ENCODE peak calls at places on chromosomes 6 and 20, in six cellular contexts. One of them, this sample, is unnamed.

GRCh38 chr6:7107578-7108195 is at the start of gene RREB1:
- DNase-seq in BE2C: peak; percentile 55
- DNase-seq in AG10803: peak; percentile 60
- DNase-seq in A673: peak; percentile 80
- DNase-seq in tibial artery: peak; percentile 79
- DNase-seq in GM23338: peak; percentile 70
- DNase-seq in this sample: peak; percentile 77

GRCh38 chr6:24662206-24662605 is 4.5 kb downstream of the TDP2 start:
- DNase-seq in BE2C: no peak
- DNase-seq in AG10803: no peak
- DNase-seq in A673: no peak
- DNase-seq in tibial artery: no peak
- DNase-seq in GM23338: no peak
- DNase-seq in this sample: no peak

GRCh38 chr20:24321939-24322338 is 147.5 kb upstream of the SYNDIG1 start:
- DNase-seq in BE2C: no peak
- DNase-seq in AG10803: no peak
- DNase-seq in A673: no peak
- DNase-seq in tibial artery: no peak
- DNase-seq in GM23338: no peak
- DNase-seq in this sample: no peak

GRCh38 chr6:44851176-44851575 is 463.7 kb downstream of the CDC5L start:
- DNase-seq in BE2C: no peak
- DNase-seq in AG10803: peak; percentile 78
- DNase-seq in A673: no peak
- DNase-seq in tibial artery: no peak
- DNase-seq in GM23338: no peak
- DNase-seq in this sample: no peak

GRCh38 chr20:23399568-23400241 is 21.6 kb downstream of the NAPB start:
- DNase-seq in BE2C: no peak
- DNase-seq in AG10803: peak; percentile 57
- DNase-seq in A673: peak; percentile 4
- DNase-seq in tibial artery: no peak
- DNase-seq in GM23338: no peak
- DNase-seq in this sample: no peak

GRCh38 chr20:58014628-58015315 is 213.7 kb downstream of the ANKRD60 start:
- DNase-seq in BE2C: no peak
- DNase-seq in AG10803: no peak
- DNase-seq in A673: no peak
- DNase-seq in tibial artery: peak; percentile 5
- DNase-seq in GM23338: no peak
- DNase-seq in this sample: no peak

GRCh38 chr6:72811971-72812421 is 190.1 kb downstream of the KCNQ5 start:
- DNase-seq in BE2C: no peak
- DNase-seq in AG10803: no peak
- DNase-seq in A673: no peak
- DNase-seq in tibial artery: no peak
- DNase-seq in GM23338: peak; percentile 64
- DNase-seq in this sample: no peak

GRCh38 chr20:25584905-25585704 is at the start of gene NINL:
- DNase-seq in BE2C: peak; percentile 61
- DNase-seq in AG10803: peak; percentile 58
- DNase-seq in A673: peak; percentile 89
- DNase-seq in tibial artery: peak; percentile 51
- DNase-seq in GM23338: peak; percentile 72
- DNase-seq in this sample: no peak

GRCh38 chr6:125528614-125529013 is 220.8 kb upstream of the HEY2 start:
- DNase-seq in BE2C: peak; percentile 6
- DNase-seq in AG10803: no peak
- DNase-seq in A673: peak; percentile 28
- DNase-seq in tibial artery: no peak
- DNase-seq in GM23338: peak; percentile 84
- DNase-seq in this sample: no peak
- H3K4me3 ChIP-seq in BE2C: no peak overlapping the region
- H3K4me3 ChIP-seq in AG10803: no peak overlapping the region
- H3K4me3 ChIP-seq in A673: no peak overlapping the region
- H3K4me3 ChIP-seq in tibial artery: no peak overlapping the region
- H3K4me3 ChIP-seq in GM23338: peak overlapping the region; percentile 37
- H3K4me3 ChIP-seq in this sample: no peak overlapping the region

GRCh38 chr20:5608448-5609161 is 141.6 kb upstream of the SHLD1 start:
- DNase-seq in BE2C: peak; percentile 15
- DNase-seq in AG10803: peak; percentile 28
- DNase-seq in A673: peak; percentile 15
- DNase-seq in tibial artery: no peak
- DNase-seq in GM23338: no peak
- DNase-seq in this sample: no peak
- H3K4me3 ChIP-seq in BE2C: peak overlapping the region; percentile 98
- H3K4me3 ChIP-seq in AG10803: peak overlapping the region; percentile 86
- H3K4me3 ChIP-seq in A673: peak overlapping the region; percentile 65
- H3K4me3 ChIP-seq in tibial artery: peak overlapping the region; percentile 69
- H3K4me3 ChIP-seq in GM23338: no peak overlapping the region
- H3K4me3 ChIP-seq in this sample: peak overlapping the region; percentile 94

DNA sequence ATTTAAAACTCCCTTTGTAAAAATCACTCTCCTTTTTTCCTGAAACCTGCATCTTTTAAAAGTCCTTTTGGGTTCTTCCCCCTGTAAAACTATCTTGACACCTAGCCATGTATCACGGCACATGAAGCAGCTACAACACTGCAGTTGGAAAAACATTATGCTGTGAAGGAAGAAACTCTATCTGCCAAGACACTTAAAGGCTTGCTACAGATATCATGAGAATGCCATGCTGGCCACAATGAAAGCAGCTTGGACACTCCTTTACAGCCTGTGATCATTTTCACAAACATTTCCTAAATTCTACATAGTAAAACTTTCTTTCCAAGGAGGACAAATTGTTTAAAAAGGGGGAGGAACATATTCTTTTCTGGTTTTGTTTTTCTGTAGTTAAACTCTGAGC is 31.8 kb downstream of the CNKSR3 start:
- DNase-seq in BE2C: no peak
- DNase-seq in AG10803: peak; percentile 46
- DNase-seq in A673: no peak
- DNase-seq in tibial artery: no peak
- DNase-seq in GM23338: no peak
- DNase-seq in this sample: no peak
- H3K4me3 ChIP-seq in BE2C: no peak overlapping the region
- H3K4me3 ChIP-seq in AG10803: peak overlapping the region; percentile 44
- H3K4me3 ChIP-seq in A673: no peak overlapping the region
- H3K4me3 ChIP-seq in tibial artery: peak overlapping the region; percentile 30
- H3K4me3 ChIP-seq in GM23338: no peak overlapping the region
- H3K4me3 ChIP-seq in this sample: peak overlapping the region; percentile 56

GRCh38 chr6:168896321-168896720 is 357.3 kb downstream of the THBS2 start:
- DNase-seq in BE2C: no peak
- DNase-seq in AG10803: no peak
- DNase-seq in A673: no peak
- DNase-seq in tibial artery: no peak
- DNase-seq in GM23338: no peak
- DNase-seq in this sample: no peak

GRCh38 chr6:168901076-168901475 is 352.6 kb downstream of the THBS2 start:
- DNase-seq in BE2C: no peak
- DNase-seq in AG10803: no peak
- DNase-seq in A673: no peak
- DNase-seq in tibial artery: no peak
- DNase-seq in GM23338: no peak
- DNase-seq in this sample: no peak

GRCh38 chr6:168890306-168890995 is 363.2 kb downstream of the THBS2 start:
- DNase-seq in BE2C: no peak
- DNase-seq in AG10803: no peak
- DNase-seq in A673: no peak
- DNase-seq in tibial artery: no peak
- DNase-seq in GM23338: no peak
- DNase-seq in this sample: no peak

GRCh38 chr6:168892031-168892430 is 361.6 kb downstream of the THBS2 start:
- DNase-seq in BE2C: no peak
- DNase-seq in AG10803: no peak
- DNase-seq in A673: no peak
- DNase-seq in tibial artery: no peak
- DNase-seq in GM23338: peak; percentile 21
- DNase-seq in this sample: no peak

GRCh38 chr6:168895102-168895812 is 358.4 kb downstream of the THBS2 start:
- DNase-seq in BE2C: peak; percentile 79
- DNase-seq in AG10803: peak; percentile 69
- DNase-seq in A673: peak; percentile 83
- DNase-seq in tibial artery: peak; percentile 72
- DNase-seq in GM23338: peak; percentile 88
- DNase-seq in this sample: no peak
- H3K4me3 ChIP-seq in BE2C: peak overlapping the region; percentile 35
- H3K4me3 ChIP-seq in AG10803: peak overlapping the region; percentile 32
- H3K4me3 ChIP-seq in A673: no peak overlapping the region
- H3K4me3 ChIP-seq in tibial artery: no peak overlapping the region
- H3K4me3 ChIP-seq in GM23338: no peak overlapping the region
- H3K4me3 ChIP-seq in this sample: peak overlapping the region; percentile 52

DNA sequence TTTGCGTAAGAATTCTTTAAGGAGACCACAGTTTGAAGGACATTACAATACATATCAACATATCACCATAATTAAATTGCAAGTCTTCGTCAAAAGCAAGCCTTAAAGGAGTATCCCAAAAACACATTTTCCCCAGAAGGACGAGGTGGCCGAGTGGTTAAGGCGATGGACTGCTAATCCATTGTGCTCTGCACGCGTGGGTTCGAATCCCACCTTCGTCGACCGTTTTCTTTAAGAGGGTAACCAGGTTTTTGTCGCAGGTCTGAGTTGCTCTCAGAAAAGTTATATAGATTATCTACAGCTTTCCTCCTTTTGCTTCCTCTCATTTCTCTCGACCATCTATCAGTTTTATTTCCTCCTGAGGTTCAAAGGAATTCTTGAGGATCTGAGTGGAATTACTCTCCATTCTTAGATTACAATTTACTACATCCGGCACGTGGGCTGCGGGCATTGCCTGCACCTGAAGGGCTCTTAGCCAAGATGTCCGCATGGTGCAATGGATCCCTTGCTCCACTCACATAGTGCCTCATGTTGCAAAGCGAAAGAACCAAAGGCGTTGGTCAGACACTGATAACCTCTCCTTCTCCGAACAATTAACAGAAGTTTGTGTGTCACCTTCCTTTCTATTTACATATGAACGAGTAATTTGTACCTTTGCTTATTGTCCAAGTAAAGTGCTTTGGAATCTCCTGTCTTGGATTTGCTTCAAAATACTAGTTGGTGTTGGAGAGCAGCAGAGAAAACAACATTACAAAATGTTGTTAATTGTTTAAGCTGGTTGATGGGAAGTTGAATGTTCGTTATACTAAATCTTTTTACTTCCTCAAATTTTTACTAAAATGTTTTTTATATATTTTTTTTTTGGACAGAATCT is 14.0 kb downstream of the POM121L2 start:
- DNase-seq in BE2C: peak; percentile 64
- DNase-seq in AG10803: peak; percentile 40
- DNase-seq in A673: peak; percentile 82
- DNase-seq in tibial artery: no peak
- DNase-seq in GM23338: peak; percentile 85
- DNase-seq in this sample: no peak
- H3K4me3 ChIP-seq in BE2C: peak overlapping the region; percentile 77
- H3K4me3 ChIP-seq in AG10803: peak overlapping the region; percentile 29
- H3K4me3 ChIP-seq in A673: peak overlapping the region; percentile 69
- H3K4me3 ChIP-seq in tibial artery: no peak overlapping the region
- H3K4me3 ChIP-seq in GM23338: peak overlapping the region; percentile 89
- H3K4me3 ChIP-seq in this sample: no peak overlapping the region

DNA sequence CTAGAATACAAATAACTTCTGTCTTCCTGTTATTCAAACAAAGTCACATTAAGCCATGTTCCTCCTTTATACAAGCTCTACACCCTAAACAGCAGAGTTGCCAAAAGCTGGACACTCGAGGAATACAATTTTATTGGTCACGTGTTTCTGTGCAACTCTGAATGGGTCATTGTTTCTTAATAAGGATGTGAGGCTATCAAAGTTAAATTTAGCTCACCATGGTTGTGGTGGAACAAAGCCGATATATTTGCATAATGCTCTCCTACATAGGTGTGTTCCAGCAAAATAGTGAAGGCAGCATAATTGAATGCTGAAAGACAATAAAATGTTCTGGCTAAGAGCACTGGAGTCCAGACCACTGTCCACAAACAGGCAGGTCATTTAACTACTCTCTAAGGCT is 36.9 kb upstream of the CD2AP start:
- DNase-seq in BE2C: no peak
- DNase-seq in AG10803: no peak
- DNase-seq in A673: no peak
- DNase-seq in tibial artery: no peak
- DNase-seq in GM23338: no peak
- DNase-seq in this sample: no peak
- H3K4me3 ChIP-seq in BE2C: no peak overlapping the region
- H3K4me3 ChIP-seq in AG10803: no peak overlapping the region
- H3K4me3 ChIP-seq in A673: no peak overlapping the region
- H3K4me3 ChIP-seq in tibial artery: no peak overlapping the region
- H3K4me3 ChIP-seq in GM23338: no peak overlapping the region
- H3K4me3 ChIP-seq in this sample: no peak overlapping the region

GRCh38 chr20:56627122-56628014 is 1.7 kb upstream of the TFAP2C start:
- DNase-seq in BE2C: no peak
- DNase-seq in AG10803: no peak
- DNase-seq in A673: no peak
- DNase-seq in tibial artery: no peak
- DNase-seq in GM23338: peak; percentile 35
- DNase-seq in this sample: no peak
- H3K4me3 ChIP-seq in BE2C: no peak overlapping the region
- H3K4me3 ChIP-seq in AG10803: no peak overlapping the region
- H3K4me3 ChIP-seq in A673: no peak overlapping the region
- H3K4me3 ChIP-seq in tibial artery: no peak overlapping the region
- H3K4me3 ChIP-seq in GM23338: peak overlapping the region; percentile 95
- H3K4me3 ChIP-seq in this sample: peak overlapping the region; percentile 71

DNA sequence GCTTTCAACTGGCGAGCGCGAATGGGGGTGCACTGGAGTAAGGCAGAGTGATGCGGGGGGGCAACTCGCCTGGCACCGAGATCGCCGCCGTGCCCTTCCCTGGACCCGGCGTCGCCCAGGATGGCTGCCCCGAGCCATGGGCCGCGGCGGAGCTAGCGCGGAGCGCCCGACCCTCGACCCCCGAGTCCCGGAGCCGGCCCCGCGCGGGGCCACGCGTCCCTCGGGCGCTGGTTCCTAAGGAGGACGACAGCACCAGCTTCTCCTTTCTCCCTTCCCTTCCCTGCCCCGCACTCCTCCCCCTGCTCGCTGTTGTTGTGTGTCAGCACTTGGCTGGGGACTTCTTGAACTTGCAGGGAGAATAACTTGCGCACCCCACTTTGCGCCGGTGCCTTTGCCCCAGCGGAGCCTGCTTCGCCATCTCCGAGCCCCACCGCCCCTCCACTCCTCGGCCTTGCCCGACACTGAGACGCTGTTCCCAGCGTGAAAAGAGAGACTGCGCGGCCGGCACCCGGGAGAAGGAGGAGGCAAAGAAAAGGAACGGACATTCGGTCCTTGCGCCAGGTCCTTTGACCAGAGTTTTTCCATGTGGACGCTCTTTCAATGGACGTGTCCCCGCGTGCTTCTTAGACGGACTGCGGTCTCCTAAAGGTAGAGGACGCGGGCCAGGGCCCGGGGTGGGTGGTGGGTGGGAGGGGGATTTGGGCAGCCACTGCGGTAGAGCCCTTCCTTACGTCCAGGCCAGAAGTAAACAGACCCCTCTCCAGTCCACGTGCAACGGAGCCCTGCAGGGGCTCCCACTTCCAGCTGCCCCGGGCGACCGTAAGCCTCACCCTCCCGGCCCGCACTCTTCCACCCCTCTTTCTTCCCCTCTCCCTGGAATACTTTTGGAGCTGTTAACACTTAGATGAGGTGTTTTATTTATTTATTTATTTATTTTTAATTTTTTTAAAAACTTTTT is 1.0 kb downstream of the BMP2 start:
- DNase-seq in BE2C: no peak
- DNase-seq in AG10803: no peak
- DNase-seq in A673: no peak
- DNase-seq in tibial artery: peak; percentile 50
- DNase-seq in GM23338: peak; percentile 46
- DNase-seq in this sample: peak; percentile 75
- H3K4me3 ChIP-seq in BE2C: no peak overlapping the region
- H3K4me3 ChIP-seq in AG10803: peak overlapping the region; percentile 63
- H3K4me3 ChIP-seq in A673: peak overlapping the region; percentile 41
- H3K4me3 ChIP-seq in tibial artery: peak overlapping the region; percentile 87
- H3K4me3 ChIP-seq in GM23338: peak overlapping the region; percentile 81
- H3K4me3 ChIP-seq in this sample: peak overlapping the region; percentile 82